ENCODE peak calls at places on chromosomes 7 and 10, in six cellular contexts. A is CD8-positive, alpha-beta T cell; O is cardiac muscle cell; Q is cardiac fibroblast; I is left ventricle myocardium inferior; K is suprapubic skin. C is an unnamed sample.
A peak's percentile ranks its signal among the peaks of the same experiment; 100 is the strongest.

GRCh38 chr10:69786791-69787190 is 14.9 kb upstream of the COL13A1 start:
- DNase-seq in A (no peak), O (peak; percentile 74), Q (peak; percentile 78), I (no peak), K (no peak), C (peak; percentile 78)

GRCh38 chr10:69328346-69328687 is 50.0 kb downstream of the HK1 start:
- DNase-seq in A (no peak), O (no peak), Q (no peak), I (no peak), K (no peak), C (no peak)

GRCh38 chr7:113824117-113824823 is 94.5 kb downstream of the PPP1R3A start:
- DNase-seq in A (no peak), O (no peak), Q (no peak), I (no peak), K (no peak), C (no peak)

GRCh38 chr7:110065112-110065511 is 1025.8 kb upstream of the LRRN3 start:
- DNase-seq in A (no peak), O (no peak), Q (no peak), I (no peak), K (no peak), C (no peak)

GRCh38 chr7:1925973-1926907 is 256.2 kb downstream of the ELFN1 start:
- DNase-seq in A (no peak), O (no peak), Q (no peak), I (no peak), K (no peak), C (no peak)

GRCh38 chr10:3272300-3272699 is 99.7 kb upstream of the PITRM1 start:
- DNase-seq in A (no peak), O (no peak), Q (no peak), I (no peak), K (no peak), C (no peak)

GRCh38 chr10:119724630-119725549 is 960 bp upstream of the INPP5F start:
- DNase-seq in A (no peak), O (peak; percentile 17), Q (peak; percentile 36), I (no peak), K (no peak), C (peak; percentile 27)

GRCh38 chr10:110455440-110455839 is 42.3 kb upstream of the DUSP5 start:
- DNase-seq in A (no peak), O (no peak), Q (no peak), I (no peak), K (peak; percentile 37), C (no peak)

GRCh38 chr10:100008142-100008522 is 1.6 kb downstream of the DNMBP start:
- DNase-seq in A (no peak), O (peak; percentile 61), Q (peak; percentile 63), I (no peak), K (no peak), C (peak; percentile 96)

GRCh38 chr7:40843338-40844026 is 708.7 kb downstream of the SUGCT start:
- DNase-seq in A (no peak), O (no peak), Q (peak; percentile 61), I (no peak), K (no peak), C (no peak)

GRCh38 chr10:6423004-6423403 is 157.1 kb downstream of the PRKCQ start:
- DNase-seq in A (no peak), O (no peak), Q (no peak), I (no peak), K (no peak), C (no peak)

GRCh38 chr7:2242541-2243482 is 786 bp downstream of the NUDT1 start:
- DNase-seq in A (peak; percentile 53), O (no peak), Q (no peak), I (no peak), K (no peak), C (peak; percentile 10)

GRCh38 chr7:144787127-144787526 is 48.7 kb downstream of the TPK1 start:
- DNase-seq in A (no peak), O (no peak), Q (no peak), I (no peak), K (no peak), C (no peak)

GRCh38 chr10:114044251-114045070 is 795 bp downstream of the ADRB1 start:
- DNase-seq in A (no peak), O (no peak), Q (no peak), I (peak; percentile 45), K (no peak), C (no peak)
- H3K4me3 ChIP-seq in A (peak overlapping the region; percentile 19), O (peak overlapping the region; percentile 75), Q (no peak overlapping the region), I (peak overlapping the region; percentile 77), K (peak overlapping the region; percentile 55), C (no peak overlapping the region)

DNA sequence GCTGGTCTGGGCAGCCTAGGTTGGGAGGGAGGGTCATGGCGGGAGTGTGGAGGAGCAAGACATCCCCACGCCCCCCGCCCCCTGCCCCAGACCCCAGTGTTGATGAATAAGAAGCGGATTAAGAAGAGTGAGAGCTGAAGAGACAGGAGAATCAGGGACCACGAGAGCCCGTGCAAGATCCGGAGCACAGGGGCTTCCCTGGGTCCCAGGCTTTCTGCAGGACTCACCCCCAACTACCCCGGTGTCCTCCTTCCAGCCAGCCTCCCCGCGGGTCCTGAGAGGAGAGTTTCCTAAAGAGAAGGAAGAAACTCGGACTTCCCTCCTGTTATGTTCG is 20.1 kb downstream of the GHRHR start:
- DNase-seq in A (no peak), O (no peak), Q (no peak), I (no peak), K (no peak), C (no peak)
- TF ChIP-seq CTCF in A (no peak), O (no peak), Q (no peak), I (no peak), K (no peak), C (no peak)

GRCh38 chr10:80465839-80466590 is 11.9 kb downstream of the TSPAN14 start:
- DNase-seq in A (peak; percentile 76), O (no peak), Q (no peak), I (no peak), K (no peak), C (no peak)
- H3K4me3 ChIP-seq in A (peak overlapping the region; percentile 46), O (no peak overlapping the region), Q (no peak overlapping the region), I (peak overlapping the region; percentile 99), K (peak overlapping the region; percentile 36), C (no peak overlapping the region)

GRCh38 chr7:112421666-112422486 is 28.4 kb upstream of the IFRD1 start:
- DNase-seq in A (peak; percentile 53), O (peak; percentile 30), Q (peak; percentile 48), I (no peak), K (no peak), C (no peak)
- TF ChIP-seq CTCF in A (no peak), O (no peak), Q (no peak), I (no peak), K (no peak), C (no peak)

DNA sequence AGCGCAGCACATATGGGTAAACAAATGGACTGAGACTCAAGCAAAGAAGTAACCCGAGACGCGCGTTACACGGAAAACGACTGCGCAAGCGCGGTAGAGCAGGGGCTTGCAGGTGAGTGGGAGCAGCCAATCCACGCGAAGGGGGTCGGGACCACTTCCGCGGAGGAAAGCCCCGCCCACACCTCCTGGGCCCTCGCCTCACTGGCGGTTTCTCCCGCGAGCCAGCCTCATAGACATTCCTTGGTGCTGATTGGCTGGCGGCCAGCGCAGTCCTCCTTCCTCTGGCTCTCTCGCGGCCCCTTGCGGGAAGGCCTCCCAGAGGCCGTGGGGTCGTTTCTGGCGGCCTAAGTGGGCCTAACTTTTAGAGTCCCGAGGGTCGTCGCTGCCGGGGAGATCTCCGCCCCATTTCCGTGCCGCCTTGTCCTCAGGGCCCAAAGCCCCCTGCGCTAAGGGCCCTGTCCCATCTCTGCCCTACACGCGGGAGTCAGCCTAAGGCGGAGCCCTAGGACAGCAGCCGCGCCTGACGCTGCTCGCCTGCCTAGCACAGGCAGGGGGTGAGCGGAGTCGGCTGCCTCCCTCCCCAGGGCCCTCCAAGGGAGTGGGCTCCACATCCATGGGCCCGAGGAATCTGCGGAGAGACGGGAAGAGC is 9.1 kb upstream of the FXYD4 start:
- DNase-seq in A (peak; percentile 97), O (peak; percentile 98), Q (peak; percentile 81), I (peak; percentile 97), K (peak; percentile 95), C (peak; percentile 67)
- H3K4me3 ChIP-seq in A (peak overlapping the region; percentile 80), O (peak overlapping the region; percentile 26), Q (peak overlapping the region; percentile 46), I (peak overlapping the region; percentile 76), K (peak overlapping the region; percentile 59), C (peak overlapping the region; percentile 46)

GRCh38 chr7:25314094-25314708 is 85.9 kb upstream of the NPVF start:
- DNase-seq in A (no peak), O (peak; percentile 54), Q (no peak), I (no peak), K (no peak), C (no peak)
- TF ChIP-seq CTCF in A (no peak), O (no peak), Q (no peak), I (no peak), K (no peak), C (no peak)

GRCh38 chr7:75916685-75917634 is 2.0 kb downstream of the POR start:
- DNase-seq in A (no peak), O (no peak), Q (no peak), I (no peak), K (no peak), C (no peak)
- H3K4me3 ChIP-seq in A (no peak overlapping the region), O (no peak overlapping the region), Q (no peak overlapping the region), I (peak overlapping the region; percentile 92), K (no peak overlapping the region), C (no peak overlapping the region)

C was measured in fibroblast of the aortic adventitia.